ENCODE peak calls at places on chromosome 14, in six cellular contexts. Z is lower leg skin, O is tibial artery, Q is brain microvascular endothelial cell, P is GM20000, K is fibroblast of lung. R is an unnamed sample.

GRCh38 chr14:78182722-78183121 is 12.5 kb downstream of the NRXN3 start:
- DNase-seq in Q (no peak), O (no peak), Z (no peak), P (no peak), K (no peak), R (no peak)

GRCh38 chr14:68137704-68138619 is 318.4 kb downstream of the RAD51B start:
- DNase-seq in Z (peak), K (peak), Q (peak), O (peak), P (peak), R (no peak)

GRCh38 chr14:27015046-27015445 is 417.2 kb upstream of the NOVA1 start:
- DNase-seq in O (no peak), Z (no peak), P (no peak), Q (no peak), K (no peak), R (no peak)

GRCh38 chr14:24127673-24128072 is 2.8 kb upstream of the FITM1 start:
- DNase-seq in O (no peak), K (no peak), Q (no peak), Z (no peak), P (no peak), R (no peak)

GRCh38 chr14:54188036-54188666 is 208.7 kb upstream of the CDKN3 start:
- DNase-seq in O (no peak), K (no peak), Q (no peak), Z (no peak), P (no peak), R (no peak)

GRCh38 chr14:72850360-72850759 is 43.5 kb downstream of the DPF3 start:
- DNase-seq in O (no peak), K (no peak), Q (no peak), Z (no peak), P (no peak), R (no peak)

GRCh38 chr14:74563233-74563585 is 48.8 kb downstream of the LTBP2 start:
- DNase-seq in P (no peak), Q (peak), O (no peak), Z (no peak), K (no peak), R (no peak)

GRCh38 chr14:53478174-53478573 is 325.1 kb upstream of the DDHD1 start:
- DNase-seq in O (no peak), Q (no peak), P (no peak), K (no peak), Z (no peak), R (no peak)

GRCh38 chr14:22390195-22390594 is 198.8 kb downstream of the DAD1 start:
- DNase-seq in K (no peak), Q (no peak), O (no peak), P (no peak), Z (no peak), R (no peak)

GRCh38 chr14:95258754-95259593 is 60.7 kb downstream of the CLMN start:
- DNase-seq in K (no peak), P (no peak), O (no peak), Z (no peak), Q (peak), R (no peak)

GRCh38 chr14:55847766-55848165 is 267.8 kb downstream of the KTN1 start:
- DNase-seq in K (peak), Q (peak), P (no peak), O (no peak), Z (no peak), R (no peak)

GRCh38 chr14:102248121-102248520 is 56.8 kb downstream of the MOK start:
- DNase-seq in Q (no peak), Z (no peak), K (peak), O (no peak), P (no peak), R (no peak)

GRCh38 chr14:95460647-95461478 is 55.6 kb downstream of the SYNE3 start:
- DNase-seq in K (peak), O (no peak), Z (no peak), P (no peak), Q (peak), R (no peak)

GRCh38 chr14:104328607-104329006 is 190.2 kb downstream of the KIF26A start:
- DNase-seq in Q (no peak), O (no peak), P (no peak), K (no peak), Z (no peak), R (no peak)

GRCh38 chr14:92647499-92648279 is 100.7 kb downstream of the LGMN start:
- DNase-seq in Q (no peak), P (no peak), O (no peak), Z (no peak), K (peak), R (no peak)

GRCh38 chr14:58171090-58171489 is 19.1 kb upstream of the ARMH4 start:
- DNase-seq in Q (peak), K (peak), Z (peak), P (peak), O (peak), R (peak)

DNA sequence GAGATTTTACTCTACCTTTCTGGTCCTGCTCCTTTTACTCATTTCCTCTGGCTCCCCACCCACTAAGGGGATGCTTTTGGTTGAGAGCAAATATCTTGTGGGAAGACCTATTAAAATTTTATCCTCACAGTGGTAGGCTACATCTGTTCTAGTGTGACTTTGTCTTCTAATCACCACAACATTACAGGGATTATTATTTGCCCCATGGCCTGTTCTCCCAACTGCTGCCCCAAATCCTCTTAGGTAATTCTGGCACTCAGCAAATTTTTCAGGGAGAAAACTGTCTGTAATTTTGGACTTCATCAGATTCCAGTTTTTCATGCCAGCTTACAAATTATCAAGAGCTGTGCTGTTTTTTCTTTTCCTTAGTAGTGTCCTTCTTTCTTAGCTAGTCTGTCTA is 172.3 kb downstream of the GPHN start:
- DNase-seq in Z (no peak), O (no peak), P (no peak), K (no peak), Q (no peak), R (no peak)
- TF ChIP-seq CTCF in Z (no peak), O (no peak), P (no peak), K (no peak), Q (no peak), R (no peak)

GRCh38 chr14:43949410-43949809 is 557.7 kb downstream of the FSCB start:
- DNase-seq in Z (no peak), K (no peak), Q (no peak), O (no peak), P (no peak), R (no peak)
- TF ChIP-seq CTCF in Z (no peak), K (no peak), Q (no peak), O (no peak), P (no peak), R (no peak)

GRCh38 chr14:59511916-59512530 is 27.7 kb downstream of the JKAMP start:
- DNase-seq in K (no peak), Q (no peak), O (no peak), Z (no peak), P (peak), R (no peak)
- TF ChIP-seq CTCF in K (peak), Q (peak), O (peak), Z (no peak), P (peak), R (no peak)

GRCh38 chr14:80927385-80927989 is 14.1 kb downstream of the CEP128 start:
- DNase-seq in K (no peak), Z (no peak), P (no peak), Q (no peak), O (no peak), R (no peak)
- TF ChIP-seq CTCF in K (peak), Z (no peak), P (no peak), Q (peak), O (no peak), R (no peak)